ENCODE peak calls at places on chromosomes 3 and 15, in six cellular contexts. One of them, this sample, is unnamed.

GRCh38 chr3:152430223-152431002 is 161.7 kb downstream of the MBNL1 start:
- DNase-seq in Peyer's patch: no peak
- DNase-seq in IMR-90: no peak
- DNase-seq in upper lobe of left lung: no peak
- DNase-seq in sigmoid colon: no peak
- DNase-seq in breast epithelium: no peak
- DNase-seq in this sample: no peak

GRCh38 chr15:38533926-38534325 is 30.7 kb downstream of the RASGRP1 start:
- DNase-seq in breast epithelium: no peak
- DNase-seq in upper lobe of left lung: no peak
- DNase-seq in Peyer's patch: no peak
- DNase-seq in sigmoid colon: no peak
- DNase-seq in IMR-90: no peak
- DNase-seq in this sample: no peak

GRCh38 chr15:68278345-68279217 is 1.0 kb downstream of the FEM1B start:
- DNase-seq in breast epithelium: peak; percentile 63
- DNase-seq in Peyer's patch: no peak
- DNase-seq in IMR-90: peak; percentile 35
- DNase-seq in upper lobe of left lung: peak; percentile 54
- DNase-seq in sigmoid colon: no peak
- DNase-seq in this sample: no peak

GRCh38 chr3:17057316-17057715 is 172.6 kb downstream of the PLCL2 start:
- DNase-seq in Peyer's patch: no peak
- DNase-seq in upper lobe of left lung: no peak
- DNase-seq in breast epithelium: no peak
- DNase-seq in IMR-90: peak; percentile 69
- DNase-seq in sigmoid colon: no peak
- DNase-seq in this sample: no peak

GRCh38 chr15:36075333-36075732 is 504.1 kb upstream of the CDIN1 start:
- DNase-seq in sigmoid colon: no peak
- DNase-seq in upper lobe of left lung: no peak
- DNase-seq in Peyer's patch: no peak
- DNase-seq in IMR-90: peak; percentile 30
- DNase-seq in breast epithelium: no peak
- DNase-seq in this sample: no peak

GRCh38 chr3:114498779-114499370 is 205.0 kb downstream of the TIGIT start:
- DNase-seq in IMR-90: peak; percentile 81
- DNase-seq in breast epithelium: no peak
- DNase-seq in sigmoid colon: no peak
- DNase-seq in Peyer's patch: no peak
- DNase-seq in upper lobe of left lung: no peak
- DNase-seq in this sample: no peak

GRCh38 chr15:31106495-31107300 is 5.2 kb upstream of the TRPM1 start:
- DNase-seq in upper lobe of left lung: peak; percentile 46
- DNase-seq in breast epithelium: no peak
- DNase-seq in IMR-90: no peak
- DNase-seq in Peyer's patch: no peak
- DNase-seq in sigmoid colon: no peak
- DNase-seq in this sample: no peak

GRCh38 chr3:126051741-126052140 is 32.2 kb downstream of the SLC41A3 start:
- DNase-seq in breast epithelium: no peak
- DNase-seq in sigmoid colon: no peak
- DNase-seq in Peyer's patch: no peak
- DNase-seq in IMR-90: no peak
- DNase-seq in upper lobe of left lung: no peak
- DNase-seq in this sample: no peak

GRCh38 chr3:27209595-27210264 is 159.5 kb downstream of the NEK10 start:
- DNase-seq in Peyer's patch: no peak
- DNase-seq in sigmoid colon: no peak
- DNase-seq in breast epithelium: no peak
- DNase-seq in upper lobe of left lung: no peak
- DNase-seq in IMR-90: no peak
- DNase-seq in this sample: no peak

GRCh38 chr3:152202976-152203626 is 65.6 kb upstream of the MBNL1 start:
- DNase-seq in Peyer's patch: no peak
- DNase-seq in breast epithelium: no peak
- DNase-seq in IMR-90: no peak
- DNase-seq in upper lobe of left lung: peak; percentile 29
- DNase-seq in sigmoid colon: no peak
- DNase-seq in this sample: no peak

GRCh38 chr15:96428742-96429141 is 98.2 kb downstream of the NR2F2 start:
- DNase-seq in Peyer's patch: no peak
- DNase-seq in IMR-90: peak; percentile 96
- DNase-seq in breast epithelium: no peak
- DNase-seq in upper lobe of left lung: no peak
- DNase-seq in sigmoid colon: no peak
- DNase-seq in this sample: no peak

GRCh38 chr3:149936812-149937230 is 33.9 kb downstream of the PFN2 start:
- DNase-seq in upper lobe of left lung: peak; percentile 28
- DNase-seq in sigmoid colon: no peak
- DNase-seq in Peyer's patch: no peak
- DNase-seq in breast epithelium: no peak
- DNase-seq in IMR-90: peak; percentile 62
- DNase-seq in this sample: no peak

GRCh38 chr3:29978036-29978435 is 628.4 kb upstream of the TGFBR2 start:
- DNase-seq in breast epithelium: no peak
- DNase-seq in IMR-90: no peak
- DNase-seq in sigmoid colon: no peak
- DNase-seq in upper lobe of left lung: no peak
- DNase-seq in Peyer's patch: no peak
- DNase-seq in this sample: no peak

GRCh38 chr3:130846181-130846580 is 47.7 kb upstream of the ATP2C1 start:
- DNase-seq in breast epithelium: no peak
- DNase-seq in Peyer's patch: no peak
- DNase-seq in sigmoid colon: no peak
- DNase-seq in IMR-90: no peak
- DNase-seq in upper lobe of left lung: no peak
- DNase-seq in this sample: no peak

GRCh38 chr15:80234883-80235282 is 17.1 kb downstream of the CTXND1 start:
- DNase-seq in upper lobe of left lung: no peak
- DNase-seq in sigmoid colon: no peak
- DNase-seq in Peyer's patch: no peak
- DNase-seq in IMR-90: peak; percentile 14
- DNase-seq in breast epithelium: no peak
- DNase-seq in this sample: no peak

GRCh38 chr15:41513282-41514227 is at the start of gene LTK:
- DNase-seq in sigmoid colon: no peak
- DNase-seq in Peyer's patch: no peak
- DNase-seq in IMR-90: no peak
- DNase-seq in upper lobe of left lung: peak; percentile 25
- DNase-seq in breast epithelium: no peak
- DNase-seq in this sample: no peak

GRCh38 chr3:55903680-55904079 is 416.6 kb upstream of the WNT5A start:
- DNase-seq in IMR-90: no peak
- DNase-seq in Peyer's patch: no peak
- DNase-seq in breast epithelium: no peak
- DNase-seq in upper lobe of left lung: no peak
- DNase-seq in sigmoid colon: no peak
- DNase-seq in this sample: no peak

GRCh38 chr15:81948142-81948709 is 97.6 kb downstream of the MEX3B start:
- DNase-seq in Peyer's patch: no peak
- DNase-seq in breast epithelium: no peak
- DNase-seq in upper lobe of left lung: no peak
- DNase-seq in sigmoid colon: no peak
- DNase-seq in IMR-90: no peak
- DNase-seq in this sample: no peak

DNA sequence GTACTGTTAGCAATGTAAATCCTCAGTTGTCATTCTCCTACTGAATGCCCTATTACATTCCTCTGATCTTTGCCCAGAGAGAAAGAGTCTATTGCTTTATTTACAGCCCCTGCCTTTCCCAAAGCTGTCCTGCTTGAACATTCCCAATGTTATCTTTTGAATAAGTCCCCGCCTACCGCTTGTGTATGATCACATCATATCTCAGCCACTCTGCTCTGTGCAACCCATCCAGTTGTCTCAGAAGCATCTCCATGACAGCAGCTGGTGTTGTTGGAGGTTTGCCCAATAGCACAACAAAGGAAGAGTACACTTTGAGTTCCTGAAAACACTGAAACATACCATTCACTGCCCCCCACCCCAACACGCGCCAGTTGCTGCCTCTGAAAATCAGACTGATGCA is 22.0 kb upstream of the FAM3D start:
- DNase-seq in Peyer's patch: peak; percentile 59
- DNase-seq in upper lobe of left lung: no peak
- DNase-seq in IMR-90: no peak
- DNase-seq in sigmoid colon: no peak
- DNase-seq in breast epithelium: no peak
- DNase-seq in this sample: no peak
- H3K9me3 ChIP-seq in Peyer's patch: no peaks in the 10 kb centered on the region
- H3K9me3 ChIP-seq in upper lobe of left lung: peaks cover 8% of the 10 kb centered on the region
- H3K9me3 ChIP-seq in IMR-90: peaks cover 6% of the 10 kb centered on the region
- H3K9me3 ChIP-seq in sigmoid colon: no peaks in the 10 kb centered on the region
- H3K9me3 ChIP-seq in breast epithelium: peaks cover 7% of the 10 kb centered on the region
- H3K9me3 ChIP-seq in this sample: no peaks in the 10 kb centered on the region

GRCh38 chr3:170357176-170357919 is at the start of gene SKIL:
- DNase-seq in upper lobe of left lung: peak; percentile 99
- DNase-seq in breast epithelium: peak; percentile 95
- DNase-seq in IMR-90: peak; percentile 96
- DNase-seq in sigmoid colon: peak; percentile 99
- DNase-seq in Peyer's patch: peak; percentile 98
- DNase-seq in this sample: peak; percentile 96
- TF ChIP-seq CTCF in upper lobe of left lung: peak; percentile 27
- TF ChIP-seq CTCF in breast epithelium: no peak
- TF ChIP-seq CTCF in IMR-90: peak; percentile 11
- TF ChIP-seq CTCF in sigmoid colon: no peak
- TF ChIP-seq CTCF in Peyer's patch: no peak
- TF ChIP-seq CTCF in this sample: no peak

GRCh38 chr3:62318752-62319569 is 54.4 kb downstream of the FEZF2 start:
- DNase-seq in Peyer's patch: peak; percentile 77
- DNase-seq in IMR-90: peak; percentile 79
- DNase-seq in breast epithelium: peak; percentile 86
- DNase-seq in sigmoid colon: peak; percentile 85
- DNase-seq in upper lobe of left lung: peak; percentile 76
- DNase-seq in this sample: no peak
- TF ChIP-seq POLR2A in Peyer's patch: no peak
- TF ChIP-seq POLR2A in IMR-90: peak; percentile 23
- TF ChIP-seq POLR2A in breast epithelium: peak; percentile 41
- TF ChIP-seq POLR2A in sigmoid colon: no peak
- TF ChIP-seq POLR2A in upper lobe of left lung: no peak
- TF ChIP-seq POLR2A in this sample: no peak

GRCh38 chr3:106006001-106006400 is 137.2 kb upstream of the CBLB start:
- DNase-seq in upper lobe of left lung: no peak
- DNase-seq in IMR-90: peak; percentile 87
- DNase-seq in breast epithelium: no peak
- DNase-seq in Peyer's patch: no peak
- DNase-seq in sigmoid colon: no peak
- DNase-seq in this sample: no peak
- H3K9me3 ChIP-seq in upper lobe of left lung: no peaks in the 10 kb centered on the region
- H3K9me3 ChIP-seq in IMR-90: no peaks in the 10 kb centered on the region
- H3K9me3 ChIP-seq in breast epithelium: no peaks in the 10 kb centered on the region
- H3K9me3 ChIP-seq in Peyer's patch: no peaks in the 10 kb centered on the region
- H3K9me3 ChIP-seq in sigmoid colon: no peaks in the 10 kb centered on the region
- H3K9me3 ChIP-seq in this sample: no peaks in the 10 kb centered on the region

GRCh38 chr3:141402476-141403171 is 34.3 kb downstream of the ZBTB38 start:
- DNase-seq in upper lobe of left lung: peak; percentile 68
- DNase-seq in IMR-90: peak; percentile 78
- DNase-seq in breast epithelium: peak; percentile 71
- DNase-seq in sigmoid colon: peak; percentile 89
- DNase-seq in Peyer's patch: peak; percentile 81
- DNase-seq in this sample: no peak
- TF ChIP-seq CTCF in upper lobe of left lung: peak; percentile 18
- TF ChIP-seq CTCF in IMR-90: no peak
- TF ChIP-seq CTCF in breast epithelium: no peak
- TF ChIP-seq CTCF in sigmoid colon: no peak
- TF ChIP-seq CTCF in Peyer's patch: no peak
- TF ChIP-seq CTCF in this sample: no peak

GRCh38 chr3:101851072-101851471 is 1.8 kb downstream of the NFKBIZ start:
- DNase-seq in Peyer's patch: no peak
- DNase-seq in upper lobe of left lung: no peak
- DNase-seq in sigmoid colon: no peak
- DNase-seq in breast epithelium: no peak
- DNase-seq in IMR-90: no peak
- DNase-seq in this sample: no peak

GRCh38 chr3:101851833-101852232 is 2.5 kb downstream of the NFKBIZ start:
- DNase-seq in Peyer's patch: no peak
- DNase-seq in sigmoid colon: no peak
- DNase-seq in breast epithelium: no peak
- DNase-seq in upper lobe of left lung: no peak
- DNase-seq in IMR-90: no peak
- DNase-seq in this sample: no peak

GRCh38 chr3:101848754-101849713 is at the start of gene NFKBIZ:
- DNase-seq in Peyer's patch: peak; percentile 98
- DNase-seq in upper lobe of left lung: peak; percentile 96
- DNase-seq in breast epithelium: peak; percentile 96
- DNase-seq in sigmoid colon: peak; percentile 98
- DNase-seq in IMR-90: peak; percentile 91
- DNase-seq in this sample: no peak

GRCh38 chr3:101849714-101850326 is 506 bp downstream of the NFKBIZ start:
- DNase-seq in breast epithelium: no peak
- DNase-seq in IMR-90: no peak
- DNase-seq in Peyer's patch: peak; percentile 77
- DNase-seq in sigmoid colon: peak; percentile 74
- DNase-seq in upper lobe of left lung: no peak
- DNase-seq in this sample: no peak

GRCh38 chr3:101850327-101851048 is 1.2 kb downstream of the NFKBIZ start:
- DNase-seq in breast epithelium: no peak
- DNase-seq in IMR-90: peak; percentile 81
- DNase-seq in Peyer's patch: no peak
- DNase-seq in upper lobe of left lung: no peak
- DNase-seq in sigmoid colon: no peak
- DNase-seq in this sample: no peak
- TF ChIP-seq POLR2A in breast epithelium: no peak
- TF ChIP-seq POLR2A in IMR-90: peak; percentile 92
- TF ChIP-seq POLR2A in Peyer's patch: no peak
- TF ChIP-seq POLR2A in upper lobe of left lung: peak; percentile 22
- TF ChIP-seq POLR2A in sigmoid colon: no peak
- TF ChIP-seq POLR2A in this sample: no peak